ENCODE peak calls at places on chromosomes 2 and 18, in five cellular contexts. A is mesenchymal stem cell, B is IMR-90, Q is H9, N is H1. J is an unnamed sample.

GRCh38 chr2:27977623-27978312 is 87.2 kb downstream of the BABAM2 start:
- DNase-seq in A (peak), N (no peak), B (peak), Q (no peak), J (peak)

GRCh38 chr2:242054881-242055801 is 185.6 kb downstream of the RTP5 start:
- DNase-seq in Q (peak), A (no peak), B (no peak), N (no peak), J (no peak)

GRCh38 chr2:33059452-33060156 is 112.9 kb downstream of the LTBP1 start:
- DNase-seq in A (no peak), N (no peak), Q (no peak), B (no peak), J (no peak)

GRCh38 chr2:54999182-54999581 is 51.1 kb downstream of the RTN4 start:
- DNase-seq in Q (no peak), A (peak), B (peak), N (no peak), J (peak)

GRCh38 chr2:31534636-31535035 is 46.1 kb downstream of the SRD5A2 start:
- DNase-seq in B (no peak), A (no peak), N (no peak), Q (no peak), J (peak)

GRCh38 chr2:176100547-176101140 is 1.0 kb downstream of the HOXD12 start:
- DNase-seq in B (no peak), A (no peak), N (no peak), Q (peak), J (no peak)

GRCh38 chr18:35754464-35754863 is 172.9 kb downstream of the GALNT1 start:
- DNase-seq in B (no peak), N (no peak), A (no peak), Q (no peak), J (no peak)

GRCh38 chr2:120814352-120814751 is 78.7 kb downstream of the GLI2 start:
- DNase-seq in B (no peak), A (no peak), N (no peak), Q (no peak), J (no peak)

GRCh38 chr2:85702172-85702571 is 8.0 kb downstream of the GNLY start:
- DNase-seq in B (peak), N (no peak), A (peak), Q (no peak), J (no peak)

GRCh38 chr2:27522400-27522945 is 25.8 kb downstream of the GCKR start:
- DNase-seq in A (no peak), Q (no peak), B (no peak), N (no peak), J (peak)

GRCh38 chr2:150259746-150260145 is 227.7 kb downstream of the RND3 start:
- DNase-seq in A (peak), B (no peak), Q (no peak), N (no peak), J (no peak)

GRCh38 chr2:230925879-230926765 is 1.1 kb upstream of the GPR55 start:
- DNase-seq in Q (peak), B (no peak), N (no peak), A (no peak), J (no peak)

GRCh38 chr2:119223521-119224390 is at the start of gene STEAP3:
- DNase-seq in A (peak), N (peak), B (peak), Q (peak), J (peak)

GRCh38 chr2:33051586-33052385 is 105.0 kb downstream of the LTBP1 start:
- DNase-seq in N (no peak), Q (no peak), A (peak), B (peak), J (peak)

GRCh38 chr2:5365871-5366461 is 326.2 kb upstream of the SOX11 start:
- DNase-seq in A (peak), Q (peak), N (peak), B (peak), J (peak)

GRCh38 chr2:232439758-232440135 is 16.2 kb upstream of the ALPI start:
- DNase-seq in B (no peak), Q (no peak), A (no peak), N (no peak), J (no peak)

GRCh38 chr18:44813586-44813985 is 132.9 kb downstream of the SETBP1 start:
- DNase-seq in N (no peak), Q (no peak), B (no peak), A (no peak), J (no peak)

GRCh38 chr2:72959995-72960981 is 43.0 kb downstream of the EMX1 start:
- DNase-seq in B (no peak), Q (no peak), A (no peak), N (no peak), J (no peak)

GRCh38 chr2:106614511-106615291 is 127.5 kb downstream of the CD8B2 start:
- DNase-seq in B (no peak), Q (no peak), A (no peak), N (no peak), J (no peak)

GRCh38 chr18:74499633-74500032 is 3.5 kb downstream of the CNDP2 start:
- DNase-seq in Q (peak), A (peak), N (no peak), B (no peak), J (peak)

GRCh38 chr2:190763901-190764514 is 115.1 kb downstream of the NAB1 start:
- DNase-seq in N (no peak), A (peak), Q (no peak), B (peak), J (no peak)

GRCh38 chr2:215338883-215339679 is 27.2 kb downstream of the ATIC start:
- DNase-seq in A (no peak), N (no peak), Q (no peak), B (no peak), J (no peak)

GRCh38 chr2:47052847-47053246 is 102.3 kb downstream of the STPG4 start:
- DNase-seq in Q (no peak), N (no peak), A (no peak), B (no peak), J (no peak)

GRCh38 chr2:16034975-16035746 is 94.8 kb downstream of the MYCN start:
- DNase-seq in N (no peak), B (no peak), Q (no peak), A (no peak), J (no peak)

GRCh38 chr2:236909802-236910201 is 175.9 kb upstream of the COPS8 start:
- DNase-seq in N (no peak), A (no peak), B (no peak), Q (no peak), J (no peak)
- H4K8ac ChIP-seq in N (no peak), A (peak), B (no peak), Q (no peak), J (no peak)

DNA sequence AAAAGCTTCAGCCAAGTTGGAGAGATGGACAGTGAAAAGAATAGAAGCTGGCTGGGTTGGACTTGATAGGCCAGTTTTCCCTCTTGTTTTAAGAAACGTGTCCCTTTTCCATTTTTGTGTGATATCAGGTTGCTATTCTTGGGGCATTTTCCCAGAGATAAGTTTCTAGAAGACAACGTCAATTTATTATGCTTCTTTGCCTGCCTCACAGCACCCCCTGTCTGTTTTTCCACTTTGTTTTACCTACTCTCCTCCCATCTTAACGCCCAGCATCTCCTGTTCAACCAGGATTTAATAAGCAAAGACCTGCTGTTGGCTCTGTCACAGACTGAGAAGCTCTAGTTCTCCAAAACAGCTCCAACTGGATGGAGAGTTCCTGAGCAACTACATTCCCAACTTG is 317.8 kb upstream of the ZNF521 start:
- DNase-seq in N (no peak), A (no peak), Q (no peak), B (no peak), J (no peak)
- H2AK5ac ChIP-seq in N (no peak), A (no peak), Q (no peak), B (no peak), J (no peak)

GRCh38 chr2:237625216-237625705 is 2.1 kb upstream of the LRRFIP1 start:
- DNase-seq in N (no peak), A (no peak), Q (peak), B (no peak), J (no peak)

GRCh38 chr2:237627463-237628321 is at the start of gene LRRFIP1:
- DNase-seq in N (no peak), Q (peak), B (no peak), A (no peak), J (no peak)

GRCh38 chr2:237625777-237626176 is 1.6 kb upstream of the LRRFIP1 start:
- DNase-seq in A (no peak), N (no peak), Q (peak), B (no peak), J (no peak)

GRCh38 chr2:237628482-237629187 is 1.2 kb downstream of the LRRFIP1 start:
- DNase-seq in A (no peak), N (no peak), Q (no peak), B (no peak), J (no peak)

DNA sequence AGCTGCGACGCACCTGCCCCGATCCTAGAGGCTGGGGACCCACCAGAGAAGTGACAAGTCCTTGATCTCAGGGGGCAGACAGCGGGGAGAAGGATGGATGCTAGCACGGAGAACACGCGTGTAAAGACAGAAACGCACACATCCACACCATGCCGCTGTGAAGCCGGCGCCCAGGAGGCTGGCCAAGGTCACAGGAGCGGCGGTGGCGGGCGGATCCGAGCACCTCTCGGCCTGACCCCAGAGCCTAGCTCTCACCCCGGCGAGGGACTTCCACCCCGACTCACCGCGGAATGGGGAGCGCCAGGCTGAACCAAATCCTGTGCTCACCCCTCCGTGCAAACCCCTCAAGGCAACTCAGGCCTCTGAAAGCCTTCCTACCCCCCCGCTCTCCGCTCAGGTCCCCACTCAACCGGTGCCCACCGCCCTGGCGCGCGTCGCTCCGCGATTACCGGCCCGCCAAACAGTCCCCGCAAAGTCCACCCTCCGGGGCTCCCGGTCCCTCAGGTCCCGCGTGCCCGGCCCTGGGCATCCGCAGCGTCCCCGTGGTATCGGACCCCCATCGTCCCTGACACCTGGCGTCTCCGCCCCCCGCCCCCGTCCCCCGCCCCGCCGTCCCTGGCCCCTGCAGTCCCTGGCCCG is 455 bp upstream of the LRRFIP1 start:
- DNase-seq in A (no peak), B (no peak), Q (peak), N (no peak), J (no peak)
- H4K8ac ChIP-seq in A (peak), B (peak), Q (no peak), N (peak), J (peak)

GRCh38 chr2:69964353-69964831 is 3.0 kb upstream of the ASPRV1 start:
- DNase-seq in Q (no peak), B (no peak), N (no peak), A (no peak), J (no peak)
- H2AK5ac ChIP-seq in Q (no peak), B (no peak), N (no peak), A (no peak), J (no peak)

GRCh38 chr2:96114903-96115581 is 1.3 kb downstream of the ADRA2B start:
- DNase-seq in B (no peak), A (no peak), Q (no peak), N (no peak), J (no peak)

GRCh38 chr2:96116879-96117533 is 635 bp upstream of the ADRA2B start:
- DNase-seq in B (peak), N (no peak), A (peak), Q (peak), J (peak)

GRCh38 chr2:96117701-96118588 is 1.6 kb upstream of the ADRA2B start:
- DNase-seq in N (no peak), Q (no peak), A (no peak), B (no peak), J (no peak)

GRCh38 chr2:96115631-96116423 is 544 bp downstream of the ADRA2B start:
- DNase-seq in A (no peak), N (no peak), Q (no peak), B (no peak), J (no peak)

GRCh38 chr2:96116424-96116878 is at the start of gene ADRA2B:
- DNase-seq in N (peak), A (peak), B (no peak), Q (peak), J (peak)
- H4K8ac ChIP-seq in N (peak), A (no peak), B (no peak), Q (no peak), J (peak)

GRCh38 chr2:240933048-240933965 is 27.2 kb downstream of the CROCC2 start:
- DNase-seq in A (no peak), Q (peak), B (no peak), N (no peak), J (no peak)
- H2AK5ac ChIP-seq in A (no peak), Q (no peak), B (no peak), N (no peak), J (no peak)

GRCh38 chr2:146818122-146818521 is 1026.7 kb upstream of the ACVR2A start:
- DNase-seq in A (peak), B (peak), Q (no peak), N (no peak), J (no peak)

GRCh38 chr2:146826388-146826787 is 1018.4 kb upstream of the ACVR2A start:
- DNase-seq in B (no peak), Q (no peak), A (no peak), N (no peak), J (no peak)

GRCh38 chr2:146820672-146821071 is 1024.2 kb upstream of the ACVR2A start:
- DNase-seq in B (peak), N (no peak), Q (no peak), A (peak), J (no peak)

GRCh38 chr2:146817613-146818012 is 1027.2 kb upstream of the ACVR2A start:
- DNase-seq in N (no peak), Q (no peak), B (no peak), A (no peak), J (no peak)

GRCh38 chr2:146821836-146822316 is 1023.0 kb upstream of the ACVR2A start:
- DNase-seq in B (peak), Q (no peak), N (no peak), A (peak), J (no peak)
- H4K8ac ChIP-seq in B (no peak), Q (no peak), N (no peak), A (no peak), J (no peak)

J was measured in trophoblast cell.